ENCODE peak calls at places on chromosomes 3 and 15, in eight cellular contexts. E is activated naive CD8-positive, alpha-beta T cell treated with anti-CD3 and anti-CD28 coated beads, Interleukin-2, amount 50 U/mL, for 24 hours; X is frontal cortex; W is Kasumi-1; Y is NCI-H774; C is T-helper 9 cell; U is effector memory CD8-positive, alpha-beta T cell; D is nephron progenitor cell. N is an unnamed sample.

GRCh38 chr3:194959217-194959616 is 273.5 kb downstream of the FAM43A start:
- DNase-seq in E (no peak), X (no peak), W (no peak), Y (no peak), C (no peak), U (no peak), D (no peak), N (no peak)

GRCh38 chr3:38613426-38613825 is 36.1 kb downstream of the SCN5A start:
- DNase-seq in E (no peak), X (no peak), W (no peak), Y (no peak), C (no peak), U (no peak), D (no peak), N (no peak)

GRCh38 chr15:43238691-43239131 is 17.9 kb upstream of the EPB42 start:
- DNase-seq in E (no peak), X (no peak), W (no peak), Y (no peak), C (no peak), U (no peak), D (no peak), N (peak)

GRCh38 chr3:169118666-169119370 is 544.7 kb downstream of the MECOM start:
- DNase-seq in E (no peak), X (no peak), W (no peak), Y (no peak), C (no peak), U (no peak), D (no peak), N (no peak)

GRCh38 chr3:14351617-14352001 is 50.8 kb upstream of the SLC6A6 start:
- DNase-seq in E (no peak), X (no peak), W (no peak), Y (no peak), C (no peak), U (no peak), D (no peak), N (no peak)

GRCh38 chr3:161607056-161607455 is 110.4 kb downstream of the OTOL1 start:
- DNase-seq in E (no peak), X (no peak), W (no peak), Y (peak), C (no peak), U (no peak), D (no peak), N (no peak)

GRCh38 chr3:112974178-112974517 is 755 bp downstream of the CD200R1 start:
- DNase-seq in E (no peak), X (no peak), W (no peak), Y (no peak), C (no peak), U (no peak), D (no peak), N (no peak)

GRCh38 chr3:56869157-56869889 is 67.6 kb upstream of the ARHGEF3 start:
- DNase-seq in E (no peak), X (no peak), W (no peak), Y (no peak), C (no peak), U (no peak), D (no peak), N (no peak)

GRCh38 chr3:74631341-74631740 is 16.9 kb upstream of the CNTN3 start:
- DNase-seq in E (no peak), X (no peak), W (no peak), Y (no peak), C (no peak), U (no peak), D (no peak), N (no peak)

GRCh38 chr3:61796088-61796680 is 234.8 kb downstream of the PTPRG start:
- DNase-seq in E (no peak), X (no peak), W (no peak), Y (no peak), C (no peak), U (no peak), D (no peak), N (no peak)

GRCh38 chr3:69201658-69202057 is 79.3 kb upstream of the LMOD3 start:
- DNase-seq in E (no peak), X (no peak), W (no peak), Y (peak), C (no peak), U (no peak), D (no peak), N (no peak)

GRCh38 chr3:81620813-81621212 is 140.6 kb downstream of the GBE1 start:
- DNase-seq in E (no peak), X (no peak), W (no peak), Y (no peak), C (no peak), U (no peak), D (no peak), N (no peak)

GRCh38 chr3:118972974-118973373 is 61.7 kb downstream of the IGSF11 start:
- DNase-seq in E (no peak), X (no peak), W (no peak), Y (no peak), C (no peak), U (no peak), D (no peak), N (no peak)

GRCh38 chr3:98513136-98513535 is 9.6 kb downstream of the CLDND1 start:
- DNase-seq in E (no peak), X (no peak), W (peak), Y (no peak), C (no peak), U (no peak), D (no peak), N (no peak)